ENCODE peak calls at places on chromosome 9, in ten cellular contexts. X is HTR-8/SVneo; B is activated CD8-positive, alpha-beta memory T cell treated with anti-CD3 and anti-CD28 coated beads, Interleukin-2, amount 50 U/mL, for 4 hours; U is endodermal cell; T is A549; K is MV-4-11; J is amniotic epithelial cell; W is small intestine; E is B cell; Q is Kasumi-1. C is an unnamed sample.
A peak's percentile ranks its signal among the peaks of the same experiment; 100 is the strongest.

GRCh38 chr9:3736186-3736585 is 210.4 kb upstream of the RFX3 start:
- DNase-seq in Q (no peak), U (no peak), T (no peak), J (peak; percentile 92), K (peak; percentile 86), W (no peak), X (no peak), B (no peak), E (no peak), C (no peak)

GRCh38 chr9:129888809-129889460 is 53.7 kb downstream of the USP20 start:
- DNase-seq in B (no peak), Q (no peak), X (no peak), T (no peak), K (no peak), J (no peak), U (peak; percentile 43), E (no peak), W (no peak), C (no peak)

GRCh38 chr9:124309665-124310064 is 51.9 kb downstream of the NEK6 start:
- DNase-seq in B (no peak), X (peak; percentile 88), T (peak; percentile 88), Q (no peak), U (peak; percentile 87), J (peak; percentile 87), W (no peak), K (no peak), E (no peak), C (peak; percentile 98)

GRCh38 chr9:69599232-69599971 is 72.8 kb downstream of the APBA1 start:
- DNase-seq in E (no peak), J (no peak), B (no peak), Q (no peak), K (no peak), U (no peak), X (no peak), W (no peak), T (no peak), C (no peak)

GRCh38 chr9:79312686-79313421 is 258.9 kb upstream of the TLE4 start:
- DNase-seq in K (no peak), X (no peak), B (no peak), U (peak; percentile 63), T (no peak), J (no peak), W (no peak), Q (no peak), E (no peak), C (no peak)

GRCh38 chr9:137748741-137749140 is 128.8 kb upstream of the CACNA1B start:
- DNase-seq in X (no peak), E (no peak), U (no peak), K (no peak), T (no peak), Q (no peak), B (no peak), W (no peak), J (no peak), C (no peak)

GRCh38 chr9:130118841-130119520 is 53.2 kb upstream of the NCS1 start:
- DNase-seq in W (peak; percentile 31), T (no peak), X (no peak), B (no peak), E (no peak), J (peak; percentile 43), Q (no peak), K (peak; percentile 20), U (peak; percentile 81), C (peak; percentile 87)

GRCh38 chr9:118647331-118647730 is 721.9 kb downstream of the BRINP1 start:
- DNase-seq in B (no peak), T (no peak), U (no peak), J (no peak), K (no peak), X (no peak), W (no peak), Q (no peak), E (no peak), C (no peak)

GRCh38 chr9:16213781-16214515 is 656.5 kb downstream of the BNC2 start:
- DNase-seq in T (peak; percentile 81), U (no peak), B (no peak), E (no peak), Q (no peak), K (no peak), W (no peak), J (peak; percentile 88), X (no peak), C (no peak)

GRCh38 chr9:128374221-128374675 is 3.1 kb downstream of the URM1 start:
- DNase-seq in W (no peak), E (no peak), J (no peak), B (no peak), Q (no peak), U (no peak), T (no peak), X (no peak), K (no peak), C (no peak)

GRCh38 chr9:127561491-127562270 is 50.4 kb upstream of the STXBP1 start:
- DNase-seq in W (peak; percentile 57), U (peak; percentile 88), X (peak; percentile 92), Q (peak; percentile 67), J (peak; percentile 99), B (no peak), T (peak; percentile 95), K (peak; percentile 96), E (no peak), C (peak; percentile 100)

GRCh38 chr9:26175264-26175663 is 497.0 kb upstream of the TUSC1 start:
- DNase-seq in E (no peak), Q (no peak), U (no peak), J (no peak), B (no peak), K (no peak), X (peak; percentile 9), W (no peak), T (no peak), C (no peak)

GRCh38 chr9:114185570-114185969 is 30.2 kb downstream of the COL27A1 start:
- DNase-seq in X (no peak), B (no peak), K (no peak), T (no peak), E (no peak), W (no peak), U (no peak), J (no peak), Q (no peak), C (no peak)

GRCh38 chr9:3746296-3747275 is 220.8 kb upstream of the RFX3 start:
- DNase-seq in E (no peak), Q (no peak), U (no peak), B (no peak), J (peak; percentile 85), K (peak; percentile 48), X (peak; percentile 53), W (no peak), T (peak; percentile 41), C (no peak)

GRCh38 chr9:136700309-136700708 is 12.1 kb upstream of the DIPK1B start:
- DNase-seq in X (no peak), U (no peak), K (no peak), Q (no peak), E (no peak), J (peak; percentile 61), W (no peak), T (no peak), B (no peak), C (no peak)

GRCh38 chr9:13278023-13278367 is 1.5 kb downstream of the MPDZ start:
- DNase-seq in J (peak; percentile 82), B (no peak), W (no peak), Q (no peak), E (no peak), T (no peak), X (no peak), U (no peak), K (no peak), C (no peak)

GRCh38 chr9:93066978-93067603 is 8.6 kb downstream of the SUSD3 start:
- DNase-seq in Q (no peak), T (no peak), E (peak; percentile 20), U (no peak), X (no peak), B (no peak), W (no peak), J (peak; percentile 70), K (no peak), C (no peak)

GRCh38 chr9:90420714-90421513 is 221.7 kb downstream of the DIRAS2 start:
- DNase-seq in W (no peak), T (peak; percentile 13), X (no peak), J (no peak), U (no peak), K (no peak), Q (no peak), B (no peak), E (no peak), C (no peak)

GRCh38 chr9:127953768-127954505 is 16.3 kb upstream of the DPM2 start:
- DNase-seq in W (no peak), E (no peak), K (no peak), T (no peak), X (no peak), U (no peak), B (no peak), J (no peak), Q (no peak), C (no peak)

GRCh38 chr9:125066839-125067619 is 76.3 kb downstream of the SCAI start:
- DNase-seq in Q (no peak), T (no peak), K (no peak), X (no peak), E (no peak), U (no peak), J (peak; percentile 7), W (no peak), B (no peak), C (peak; percentile 93)

GRCh38 chr9:32589083-32589713 is 16.2 kb upstream of the NDUFB6 start:
- DNase-seq in U (no peak), W (peak; percentile 25), E (no peak), B (no peak), K (peak; percentile 61), J (peak; percentile 53), T (peak; percentile 63), X (peak; percentile 31), Q (peak; percentile 88), C (no peak)

GRCh38 chr9:128771094-128771721 is 519 bp downstream of the ZER1 start:
- DNase-seq in X (peak; percentile 33), E (no peak), J (peak; percentile 16), W (peak; percentile 69), U (peak; percentile 61), Q (peak; percentile 37), T (no peak), B (no peak), K (no peak), C (peak; percentile 74)

GRCh38 chr9:78865757-78866156 is 568.8 kb downstream of the PSAT1 start:
- DNase-seq in K (no peak), T (peak; percentile 65), Q (no peak), U (no peak), J (no peak), E (no peak), X (no peak), B (no peak), W (no peak), C (no peak)

GRCh38 chr9:116942593-116943061 is 255.5 kb downstream of the TRIM32 start:
- DNase-seq in W (no peak), J (no peak), E (no peak), U (no peak), K (no peak), B (no peak), Q (no peak), X (no peak), T (no peak), C (no peak)

GRCh38 chr9:21969011-21969935 is 24.9 kb downstream of the CDKN2A start:
- DNase-seq in K (no peak), U (peak; percentile 83), B (no peak), J (no peak), T (no peak), X (no peak), Q (no peak), E (no peak), W (no peak), C (peak; percentile 77)

GRCh38 chr9:37787059-37787458 is 2.2 kb upstream of the EXOSC3 start:
- DNase-seq in J (no peak), U (peak; percentile 79), X (no peak), K (no peak), W (no peak), B (no peak), T (no peak), Q (no peak), E (no peak), C (no peak)

GRCh38 chr9:133825555-133826198 is 87.5 kb upstream of the SARDH start:
- DNase-seq in E (no peak), J (peak; percentile 80), T (no peak), Q (no peak), W (no peak), B (no peak), U (no peak), K (no peak), X (no peak), C (no peak)

GRCh38 chr9:101738566-101739183 is at the start of gene GRIN3A:
- DNase-seq in U (peak; percentile 82), X (peak; percentile 2), Q (no peak), K (no peak), J (no peak), W (peak; percentile 13), E (no peak), T (peak; percentile 18), B (no peak), C (peak; percentile 71)